ENCODE peak calls at places on chromosomes 5 and 9, in six cellular contexts. One of them, this sample, is unnamed.

GRCh38 chr5:55096860-55097259 is 5.6 kb upstream of the GZMA start:
- DNase-seq in IMR-90: no peak
- DNase-seq in sigmoid colon: no peak
- DNase-seq in lower leg skin: no peak
- DNase-seq in tibial nerve: no peak
- DNase-seq in gastrocnemius medialis: no peak
- DNase-seq in this sample: no peak

GRCh38 chr9:126773004-126773607 is 31.7 kb upstream of the ZBTB43 start:
- DNase-seq in IMR-90: peak
- DNase-seq in sigmoid colon: no peak
- DNase-seq in lower leg skin: no peak
- DNase-seq in tibial nerve: no peak
- DNase-seq in gastrocnemius medialis: no peak
- DNase-seq in this sample: no peak

GRCh38 chr5:85500869-85501268 is 1116.2 kb upstream of the EDIL3 start:
- DNase-seq in IMR-90: no peak
- DNase-seq in sigmoid colon: no peak
- DNase-seq in lower leg skin: no peak
- DNase-seq in tibial nerve: no peak
- DNase-seq in gastrocnemius medialis: no peak
- DNase-seq in this sample: no peak

GRCh38 chr9:113454914-113455761 is 8.4 kb upstream of the RGS3 start:
- DNase-seq in IMR-90: peak
- DNase-seq in sigmoid colon: peak
- DNase-seq in lower leg skin: peak
- DNase-seq in tibial nerve: no peak
- DNase-seq in gastrocnemius medialis: peak
- DNase-seq in this sample: peak

GRCh38 chr5:105954341-105954740 is 1716.4 kb downstream of the EFNA5 start:
- DNase-seq in IMR-90: peak
- DNase-seq in sigmoid colon: no peak
- DNase-seq in lower leg skin: no peak
- DNase-seq in tibial nerve: no peak
- DNase-seq in gastrocnemius medialis: no peak
- DNase-seq in this sample: no peak

GRCh38 chr5:95900383-95900958 is 61.2 kb downstream of the ELL2 start:
- DNase-seq in IMR-90: peak
- DNase-seq in sigmoid colon: peak
- DNase-seq in lower leg skin: no peak
- DNase-seq in tibial nerve: no peak
- DNase-seq in gastrocnemius medialis: peak
- DNase-seq in this sample: no peak

GRCh38 chr9:85014292-85014691 is 344.8 kb downstream of the NTRK2 start:
- DNase-seq in IMR-90: no peak
- DNase-seq in sigmoid colon: no peak
- DNase-seq in lower leg skin: no peak
- DNase-seq in tibial nerve: no peak
- DNase-seq in gastrocnemius medialis: no peak
- DNase-seq in this sample: no peak

GRCh38 chr5:55021465-55021864 is 2.6 kb upstream of the GZMK start:
- DNase-seq in IMR-90: no peak
- DNase-seq in sigmoid colon: no peak
- DNase-seq in lower leg skin: no peak
- DNase-seq in tibial nerve: no peak
- DNase-seq in gastrocnemius medialis: no peak
- DNase-seq in this sample: no peak

GRCh38 chr5:65812648-65813047 is 90.6 kb downstream of the NLN start:
- DNase-seq in IMR-90: no peak
- DNase-seq in sigmoid colon: no peak
- DNase-seq in lower leg skin: no peak
- DNase-seq in tibial nerve: no peak
- DNase-seq in gastrocnemius medialis: no peak
- DNase-seq in this sample: no peak

GRCh38 chr9:34540826-34541225 is 18.0 kb upstream of the ENHO start:
- DNase-seq in IMR-90: peak
- DNase-seq in sigmoid colon: peak
- DNase-seq in lower leg skin: no peak
- DNase-seq in tibial nerve: no peak
- DNase-seq in gastrocnemius medialis: no peak
- DNase-seq in this sample: no peak

GRCh38 chr5:178113141-178113787 is at the start of gene N4BP3:
- DNase-seq in IMR-90: peak
- DNase-seq in sigmoid colon: no peak
- DNase-seq in lower leg skin: peak
- DNase-seq in tibial nerve: no peak
- DNase-seq in gastrocnemius medialis: no peak
- DNase-seq in this sample: no peak

GRCh38 chr9:77725820-77726219 is 77.7 kb upstream of the GNA14 start:
- DNase-seq in IMR-90: no peak
- DNase-seq in sigmoid colon: no peak
- DNase-seq in lower leg skin: no peak
- DNase-seq in tibial nerve: no peak
- DNase-seq in gastrocnemius medialis: no peak
- DNase-seq in this sample: no peak

GRCh38 chr9:32566770-32567169 is 6.2 kb downstream of the NDUFB6 start:
- DNase-seq in IMR-90: no peak
- DNase-seq in sigmoid colon: no peak
- DNase-seq in lower leg skin: no peak
- DNase-seq in tibial nerve: no peak
- DNase-seq in gastrocnemius medialis: no peak
- DNase-seq in this sample: no peak

GRCh38 chr5:125793470-125793869 is 629.7 kb upstream of the GRAMD2B start:
- DNase-seq in IMR-90: no peak
- DNase-seq in sigmoid colon: no peak
- DNase-seq in lower leg skin: no peak
- DNase-seq in tibial nerve: no peak
- DNase-seq in gastrocnemius medialis: no peak
- DNase-seq in this sample: no peak

GRCh38 chr5:108141676-108142075 is 240.2 kb downstream of the FBXL17 start:
- DNase-seq in IMR-90: peak
- DNase-seq in sigmoid colon: no peak
- DNase-seq in lower leg skin: no peak
- DNase-seq in tibial nerve: no peak
- DNase-seq in gastrocnemius medialis: no peak
- DNase-seq in this sample: no peak

GRCh38 chr9:22157271-22157670 is 148.2 kb upstream of the CDKN2B start:
- DNase-seq in IMR-90: peak
- DNase-seq in sigmoid colon: no peak
- DNase-seq in lower leg skin: no peak
- DNase-seq in tibial nerve: no peak
- DNase-seq in gastrocnemius medialis: no peak
- DNase-seq in this sample: no peak

GRCh38 chr5:129438322-129438721 is 21.8 kb upstream of the ADAMTS19 start:
- DNase-seq in IMR-90: no peak
- DNase-seq in sigmoid colon: no peak
- DNase-seq in lower leg skin: no peak
- DNase-seq in tibial nerve: no peak
- DNase-seq in gastrocnemius medialis: no peak
- DNase-seq in this sample: no peak

GRCh38 chr9:126436545-126437269 is 110.1 kb downstream of the MVB12B start:
- DNase-seq in IMR-90: peak
- DNase-seq in sigmoid colon: no peak
- DNase-seq in lower leg skin: no peak
- DNase-seq in tibial nerve: no peak
- DNase-seq in gastrocnemius medialis: no peak
- DNase-seq in this sample: no peak

GRCh38 chr9:72454871-72455471 is 66.4 kb upstream of the TMC1 start:
- DNase-seq in IMR-90: no peak
- DNase-seq in sigmoid colon: no peak
- DNase-seq in lower leg skin: no peak
- DNase-seq in tibial nerve: no peak
- DNase-seq in gastrocnemius medialis: no peak
- DNase-seq in this sample: no peak

GRCh38 chr5:33969572-33970452 is 14.7 kb downstream of the SLC45A2 start:
- DNase-seq in IMR-90: peak
- DNase-seq in sigmoid colon: no peak
- DNase-seq in lower leg skin: no peak
- DNase-seq in tibial nerve: no peak
- DNase-seq in gastrocnemius medialis: no peak
- DNase-seq in this sample: no peak

GRCh38 chr9:15485836-15486678 is 24.7 kb downstream of the PSIP1 start:
- DNase-seq in IMR-90: peak
- DNase-seq in sigmoid colon: no peak
- DNase-seq in lower leg skin: no peak
- DNase-seq in tibial nerve: no peak
- DNase-seq in gastrocnemius medialis: no peak
- DNase-seq in this sample: no peak

GRCh38 chr5:24381861-24382460 is 262.8 kb downstream of the CDH10 start:
- DNase-seq in IMR-90: no peak
- DNase-seq in sigmoid colon: no peak
- DNase-seq in lower leg skin: no peak
- DNase-seq in tibial nerve: no peak
- DNase-seq in gastrocnemius medialis: no peak
- DNase-seq in this sample: no peak

GRCh38 chr5:138647261-138647788 is 72.1 kb upstream of the HSPA9 start:
- DNase-seq in IMR-90: peak
- DNase-seq in sigmoid colon: no peak
- DNase-seq in lower leg skin: no peak
- DNase-seq in tibial nerve: no peak
- DNase-seq in gastrocnemius medialis: no peak
- DNase-seq in this sample: no peak

GRCh38 chr5:146440870-146441495 is 6.2 kb upstream of the TCERG1 start:
- DNase-seq in IMR-90: no peak
- DNase-seq in sigmoid colon: no peak
- DNase-seq in lower leg skin: no peak
- DNase-seq in tibial nerve: no peak
- DNase-seq in gastrocnemius medialis: peak
- DNase-seq in this sample: no peak

GRCh38 chr5:52920929-52921328 is 68.2 kb upstream of the ITGA2 start:
- DNase-seq in IMR-90: peak
- DNase-seq in sigmoid colon: no peak
- DNase-seq in lower leg skin: no peak
- DNase-seq in tibial nerve: no peak
- DNase-seq in gastrocnemius medialis: no peak
- DNase-seq in this sample: no peak

GRCh38 chr9:130478731-130479575 is 34.2 kb downstream of the ASS1 start:
- DNase-seq in IMR-90: no peak
- DNase-seq in sigmoid colon: no peak
- DNase-seq in lower leg skin: no peak
- DNase-seq in tibial nerve: no peak
- DNase-seq in gastrocnemius medialis: no peak
- DNase-seq in this sample: no peak

GRCh38 chr9:132744881-132745761 is 74.9 kb downstream of the GTF3C4 start:
- DNase-seq in IMR-90: no peak
- DNase-seq in sigmoid colon: no peak
- DNase-seq in lower leg skin: no peak
- DNase-seq in tibial nerve: no peak
- DNase-seq in gastrocnemius medialis: no peak
- DNase-seq in this sample: no peak

GRCh38 chr5:121288781-121289180 is 562.9 kb upstream of the FTMT start:
- DNase-seq in IMR-90: no peak
- DNase-seq in sigmoid colon: no peak
- DNase-seq in lower leg skin: no peak
- DNase-seq in tibial nerve: no peak
- DNase-seq in gastrocnemius medialis: no peak
- DNase-seq in this sample: no peak

GRCh38 chr9:12415361-12415760 is 277.8 kb upstream of the TYRP1 start:
- DNase-seq in IMR-90: no peak
- DNase-seq in sigmoid colon: no peak
- DNase-seq in lower leg skin: no peak
- DNase-seq in tibial nerve: no peak
- DNase-seq in gastrocnemius medialis: no peak
- DNase-seq in this sample: no peak

GRCh38 chr5:131252824-131253171 is 11.1 kb upstream of the CDC42SE2 start:
- DNase-seq in IMR-90: no peak
- DNase-seq in sigmoid colon: peak
- DNase-seq in lower leg skin: peak
- DNase-seq in tibial nerve: no peak
- DNase-seq in gastrocnemius medialis: peak
- DNase-seq in this sample: peak
- TF ChIP-seq POLR2A in IMR-90: no peak
- TF ChIP-seq POLR2A in sigmoid colon: no peak
- TF ChIP-seq POLR2A in lower leg skin: no peak
- TF ChIP-seq POLR2A in tibial nerve: no peak
- TF ChIP-seq POLR2A in gastrocnemius medialis: no peak
- TF ChIP-seq POLR2A in this sample: no peak

DNA sequence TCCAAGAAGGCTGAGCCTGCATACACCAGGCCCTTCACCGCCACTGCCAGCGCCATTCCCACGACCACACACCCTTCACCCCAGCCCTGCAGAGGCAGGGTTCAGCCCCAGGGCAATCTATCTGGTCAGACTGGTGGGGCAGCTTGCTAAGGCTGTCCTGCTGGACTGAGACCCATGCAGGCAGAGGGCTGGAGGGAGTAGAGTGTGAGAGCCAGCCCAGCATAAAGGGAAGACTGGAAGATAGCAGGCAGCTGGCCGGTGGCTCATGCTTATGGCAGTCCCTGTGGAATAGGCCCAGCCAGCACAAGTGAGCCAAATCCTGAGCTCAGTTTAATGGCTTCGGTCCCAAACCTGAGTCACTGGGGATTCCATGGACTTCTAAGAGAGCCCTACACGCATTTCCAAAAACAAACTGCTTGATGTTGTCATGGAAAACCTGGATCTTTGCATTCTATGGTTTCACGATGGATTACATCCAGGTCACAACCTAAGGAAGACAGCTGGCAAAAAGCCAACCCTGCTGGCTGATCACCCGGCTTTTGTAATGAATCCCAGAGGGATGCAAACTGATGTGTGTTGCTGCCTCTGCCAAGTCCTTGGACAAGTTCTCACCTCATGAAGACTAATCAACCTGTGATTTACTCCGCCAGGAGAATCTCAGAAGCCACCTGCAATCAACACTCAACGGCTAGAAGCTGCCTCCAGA is 143.7 kb downstream of the LHFPL2 start:
- DNase-seq in IMR-90: peak
- DNase-seq in sigmoid colon: peak
- DNase-seq in lower leg skin: peak
- DNase-seq in tibial nerve: peak
- DNase-seq in gastrocnemius medialis: peak
- DNase-seq in this sample: peak
- TF ChIP-seq POLR2A in IMR-90: peak
- TF ChIP-seq POLR2A in sigmoid colon: no peak
- TF ChIP-seq POLR2A in lower leg skin: no peak
- TF ChIP-seq POLR2A in tibial nerve: no peak
- TF ChIP-seq POLR2A in gastrocnemius medialis: no peak
- TF ChIP-seq POLR2A in this sample: no peak

DNA sequence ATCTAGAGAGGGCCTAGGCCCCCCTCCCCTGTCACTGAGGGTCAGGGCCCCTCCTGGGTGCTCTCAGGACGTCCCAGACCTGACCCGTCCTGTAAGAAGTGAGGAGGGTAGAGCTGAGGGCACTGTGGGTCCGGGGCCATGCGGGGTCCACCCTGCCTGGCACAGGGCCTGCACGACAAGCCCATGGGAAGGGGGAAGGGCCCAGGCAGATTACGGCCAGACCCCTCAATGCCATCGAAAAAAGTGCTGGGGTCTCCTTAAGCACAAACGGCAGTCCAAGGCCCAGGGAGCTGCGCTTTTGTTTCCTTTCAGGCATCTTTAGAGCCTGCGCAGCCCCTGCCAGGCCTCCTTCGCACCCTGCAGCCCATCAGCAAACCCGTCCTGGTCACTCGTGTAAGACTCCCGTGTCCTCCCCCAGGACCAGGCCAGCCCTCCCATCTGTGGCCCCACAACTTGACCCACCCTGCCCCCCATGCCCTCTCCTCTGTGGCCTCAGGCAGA is 4.4 kb upstream of the EXOC3 start:
- DNase-seq in IMR-90: no peak
- DNase-seq in sigmoid colon: peak
- DNase-seq in lower leg skin: no peak
- DNase-seq in tibial nerve: no peak
- DNase-seq in gastrocnemius medialis: no peak
- DNase-seq in this sample: no peak
- TF ChIP-seq POLR2A in IMR-90: no peak
- TF ChIP-seq POLR2A in sigmoid colon: no peak
- TF ChIP-seq POLR2A in lower leg skin: no peak
- TF ChIP-seq POLR2A in tibial nerve: no peak
- TF ChIP-seq POLR2A in gastrocnemius medialis: no peak
- TF ChIP-seq POLR2A in this sample: no peak

GRCh38 chr9:123119566-123119965 is 86.1 kb downstream of the GPR21 start:
- DNase-seq in IMR-90: no peak
- DNase-seq in sigmoid colon: no peak
- DNase-seq in lower leg skin: no peak
- DNase-seq in tibial nerve: no peak
- DNase-seq in gastrocnemius medialis: no peak
- DNase-seq in this sample: no peak
- TF ChIP-seq POLR2A in IMR-90: no peak
- TF ChIP-seq POLR2A in sigmoid colon: no peak
- TF ChIP-seq POLR2A in lower leg skin: no peak
- TF ChIP-seq POLR2A in tibial nerve: no peak
- TF ChIP-seq POLR2A in gastrocnemius medialis: no peak
- TF ChIP-seq POLR2A in this sample: no peak

This sample was measured in uterus.